ENCODE peak calls at places on chromosomes 13 and 19, in ten cellular contexts. Y, D, Z, F, N, V, I, O, A and U are unnamed samples.

GRCh38 chr19:46614114-46614701 is 10.7 kb downstream of the PTGIR start:
- DNase-seq in I (peak), O (peak), N (peak), F (peak), A (peak), Y (peak), Z (peak), V (peak), D (peak), U (peak)

GRCh38 chr19:3565177-3565576 is 7.6 kb upstream of the HMG20B start:
- DNase-seq in Y (peak), N (no peak), Z (no peak), D (no peak), F (no peak), V (no peak), A (peak), O (no peak), I (no peak), U (no peak)

GRCh38 chr13:78601886-78602560 is 1.3 kb downstream of the POU4F1 start:
- DNase-seq in N (no peak), F (no peak), Z (no peak), I (no peak), O (no peak), A (no peak), D (no peak), V (no peak), Y (no peak), U (no peak)

GRCh38 chr13:45704211-45704739 is 2.2 kb downstream of the CBY2 start:
- DNase-seq in Z (no peak), I (no peak), V (no peak), D (no peak), N (no peak), A (no peak), O (no peak), F (no peak), Y (no peak), U (no peak)

GRCh38 chr13:64928704-64929499 is 2301.2 kb downstream of the PCDH9 start:
- DNase-seq in O (no peak), A (peak), F (peak), V (no peak), Y (peak), N (no peak), Z (no peak), I (no peak), D (no peak), U (no peak)

GRCh38 chr13:44128522-44128921 is 245.1 kb upstream of the SERP2 start:
- DNase-seq in A (no peak), Z (no peak), I (no peak), V (no peak), D (peak), O (no peak), Y (peak), F (peak), N (no peak), U (no peak)

GRCh38 chr19:1252818-1253513 is 4.6 kb downstream of the MIDN start:
- DNase-seq in Y (peak), F (peak), Z (peak), O (no peak), V (no peak), N (peak), D (peak), A (peak), I (peak), U (peak)

GRCh38 chr19:1789282-1790020 is 22.6 kb downstream of the ATP8B3 start:
- DNase-seq in Y (no peak), I (no peak), D (no peak), N (no peak), F (no peak), V (no peak), O (no peak), Z (no peak), A (peak), U (no peak)

GRCh38 chr19:16268676-16269319 is 55.8 kb upstream of the KLF2 start:
- DNase-seq in F (no peak), D (no peak), N (no peak), I (no peak), Y (no peak), Z (peak), O (no peak), A (no peak), V (no peak), U (no peak)

GRCh38 chr19:7292352-7292949 is 1.8 kb downstream of the INSR start:
- DNase-seq in D (no peak), O (no peak), N (no peak), Y (no peak), A (no peak), V (no peak), I (no peak), Z (no peak), F (no peak), U (no peak)

GRCh38 chr19:7912697-7913564 is 1.7 kb upstream of the TGFBR3L start:
- DNase-seq in F (no peak), V (no peak), O (no peak), D (no peak), Z (no peak), Y (no peak), N (no peak), I (no peak), A (no peak), U (no peak)

GRCh38 chr19:19146000-19146608 is 7.8 kb upstream of the TMEM161A start:
- DNase-seq in F (peak), N (peak), O (peak), Y (peak), V (peak), I (peak), Z (peak), A (peak), D (peak), U (peak)

GRCh38 chr19:49071860-49072547 is 495 bp downstream of the KCNA7 start:
- DNase-seq in I (no peak), Y (peak), F (no peak), D (no peak), V (peak), A (no peak), Z (peak), O (no peak), N (no peak), U (peak)

GRCh38 chr19:2475018-2475701 is 767 bp upstream of the GADD45B start:
- DNase-seq in F (peak), N (no peak), Z (peak), I (no peak), D (peak), O (no peak), A (peak), Y (peak), V (peak), U (peak)

GRCh38 chr13:111153977-111154332 is 38.8 kb downstream of the ARHGEF7 start:
- DNase-seq in F (no peak), Z (peak), O (peak), D (peak), Y (no peak), I (no peak), N (no peak), V (no peak), A (peak), U (peak)